ENCODE peak calls at places on chromosomes 3 and 15, in seven cellular contexts. P, D, G, M, L, S and R are unnamed samples. For H3K9me3 and H3K4me1, the result is how much of the 10 kb centered on the place peaks cover.

GRCh38 chr3:134867277-134867676 is 72.2 kb downstream of the EPHB1 start:
- DNase-seq in M (no peak), D (no peak), L (no peak), S (peak), P (no peak), G (no peak), R (no peak)

GRCh38 chr3:168047190-168047795 is 48.4 kb downstream of the GOLIM4 start:
- DNase-seq in G (peak), D (peak), S (no peak), M (no peak), L (no peak), P (peak), R (no peak)

GRCh38 chr3:126850370-126851085 is 132.4 kb upstream of the PLXNA1 start:
- DNase-seq in M (peak), G (no peak), L (no peak), P (peak), S (peak), D (no peak), R (no peak)

GRCh38 chr3:13548696-13549512 is at the start of gene FBLN2:
- DNase-seq in L (peak), G (no peak), S (peak), P (peak), M (peak), D (no peak), R (peak)

GRCh38 chr15:90046846-90047481 is 45.8 kb downstream of the ZNF710 start:
- DNase-seq in G (peak), D (no peak), L (no peak), P (peak), M (peak), S (peak), R (no peak)

GRCh38 chr3:141335531-141336042 is 32.7 kb upstream of the ZBTB38 start:
- DNase-seq in P (no peak), D (no peak), M (no peak), S (peak), G (no peak), L (no peak), R (no peak)

GRCh38 chr3:135915206-135915605 is 50.3 kb upstream of the PPP2R3A start:
- DNase-seq in L (no peak), P (no peak), G (no peak), D (no peak), S (no peak), M (no peak), R (no peak)

GRCh38 chr3:25863011-25863415 is 73.1 kb downstream of the OXSM start:
- DNase-seq in P (no peak), S (no peak), D (no peak), G (no peak), L (no peak), M (no peak), R (no peak)

GRCh38 chr3:47380026-47380600 is 708 bp upstream of the PTPN23 start:
- DNase-seq in G (no peak), S (no peak), P (no peak), L (no peak), D (no peak), M (no peak), R (no peak)

GRCh38 chr3:98966434-98966833 is 64.9 kb upstream of the DCBLD2 start:
- DNase-seq in D (no peak), L (no peak), P (no peak), M (no peak), S (no peak), G (no peak), R (no peak)

GRCh38 chr3:99645277-99646106 is 7.1 kb downstream of the COL8A1 start:
- DNase-seq in D (no peak), L (peak), M (no peak), G (peak), P (no peak), S (peak), R (no peak)

GRCh38 chr15:40941528-40942336 is 11.5 kb upstream of the CHAC1 start:
- DNase-seq in L (peak), P (peak), M (peak), S (peak), G (peak), D (no peak), R (peak)

GRCh38 chr3:159994182-159994581 is 5.5 kb downstream of the IL12A start:
- DNase-seq in G (no peak), L (no peak), P (no peak), D (no peak), M (no peak), S (no peak), R (no peak)

GRCh38 chr3:13266651-13267347 is 153.3 kb downstream of the NUP210 start:
- DNase-seq in S (no peak), L (no peak), D (no peak), G (no peak), P (no peak), M (peak), R (peak)

GRCh38 chr15:97115764-97116075 is 785.2 kb downstream of the NR2F2 start:
- DNase-seq in S (no peak), L (no peak), M (no peak), G (no peak), D (no peak), P (no peak), R (no peak)

GRCh38 chr3:198096015-198096414 is 136.0 kb downstream of the LMLN start:
- DNase-seq in L (no peak), D (no peak), G (no peak), M (no peak), S (no peak), P (no peak), R (no peak)

GRCh38 chr15:57705746-57706404 is 639 bp upstream of the POLR2M start:
- DNase-seq in P (no peak), G (peak), S (no peak), D (no peak), L (no peak), M (no peak), R (no peak)

GRCh38 chr3:100893590-100893989 is 99.6 kb downstream of the ABI3BP start:
- DNase-seq in D (no peak), L (no peak), G (no peak), M (peak), S (peak), P (no peak), R (peak)

GRCh38 chr3:50617096-50617791 is at the start of gene MAPKAPK3:
- DNase-seq in P (no peak), L (peak), S (no peak), G (peak), D (no peak), M (peak), R (peak)

GRCh38 chr3:187744169-187745151 is 808 bp downstream of the BCL6 start:
- DNase-seq in S (peak), G (peak), M (no peak), P (peak), D (no peak), L (peak), R (peak)

GRCh38 chr3:167300210-167300609 is 79.9 kb downstream of the ZBBX start:
- DNase-seq in P (no peak), D (no peak), L (no peak), S (no peak), G (no peak), M (no peak), R (no peak)

GRCh38 chr3:33722626-33723370 is 4.7 kb upstream of the CLASP2 start:
- DNase-seq in S (no peak), L (no peak), G (no peak), M (no peak), D (no peak), P (no peak), R (no peak)

GRCh38 chr3:180987344-180987743 is 2.2 kb downstream of the DNAJC19 start:
- DNase-seq in P (no peak), L (no peak), D (no peak), G (no peak), S (no peak), M (no peak), R (no peak)

GRCh38 chr3:149657458-149657795 is 398 bp downstream of the WWTR1 start:
- DNase-seq in L (no peak), S (peak), P (no peak), M (peak), D (no peak), G (no peak), R (no peak)

GRCh38 chr3:101300073-101300472 is 20.3 kb downstream of the IMPG2 start:
- DNase-seq in L (no peak), S (peak), D (no peak), M (peak), P (no peak), G (no peak), R (no peak)

GRCh38 chr3:150765949-150766720 is 3.2 kb upstream of the SIAH2 start:
- DNase-seq in M (no peak), P (no peak), S (peak), L (no peak), G (peak), D (peak), R (no peak)

GRCh38 chr15:46502668-46503067 is 867.8 kb downstream of the SQOR start:
- DNase-seq in L (no peak), P (no peak), D (no peak), S (no peak), G (peak), M (no peak), R (no peak)

GRCh38 chr3:141289228-141289772 is 57.7 kb downstream of the PXYLP1 start:
- DNase-seq in L (no peak), D (no peak), S (no peak), P (no peak), M (no peak), G (no peak), R (no peak)

GRCh38 chr3:136817448-136817847 is 1.5 kb upstream of the SLC35G2 start:
- DNase-seq in M (no peak), G (no peak), L (no peak), S (no peak), P (no peak), D (no peak), R (no peak)

GRCh38 chr15:62603757-62604156 is 438.7 kb upstream of the C2CD4B start:
- DNase-seq in P (no peak), M (no peak), G (no peak), S (no peak), L (no peak), D (no peak), R (no peak)

GRCh38 chr3:19543212-19543841 is 390.7 kb downstream of the EFHB start:
- DNase-seq in L (no peak), S (peak), G (peak), D (peak), P (peak), M (no peak), R (no peak)

GRCh38 chr3:10356461-10356897 is 35.6 kb upstream of the SEC13 start:
- DNase-seq in D (no peak), L (no peak), G (peak), P (no peak), M (no peak), S (no peak), R (no peak)

GRCh38 chr15:25172691-25173090 is 217.9 kb downstream of the SNRPN start:
- DNase-seq in D (no peak), M (no peak), G (no peak), S (peak), L (no peak), P (peak), R (peak)

GRCh38 chr15:70048578-70048977 is 49.1 kb downstream of the TLE3 start:
- DNase-seq in L (no peak), G (no peak), D (no peak), P (no peak), S (no peak), M (no peak), R (peak)

GRCh38 chr3:80007522-80007921 is 239.7 kb upstream of the ROBO1 start:
- DNase-seq in M (no peak), D (no peak), L (no peak), S (no peak), G (no peak), P (no peak), R (no peak)

GRCh38 chr15:80210612-80211554 is 41.1 kb downstream of the CTXND1 start:
- DNase-seq in D (no peak), S (no peak), L (no peak), M (no peak), G (peak), P (no peak), R (no peak)

GRCh38 chr3:178845446-178846118 is 226.0 kb downstream of the ZMAT3 start:
- DNase-seq in D (no peak), G (no peak), S (no peak), P (no peak), L (no peak), M (no peak), R (no peak)

GRCh38 chr3:71066849-71067261 is 516.7 kb downstream of the FOXP1 start:
- DNase-seq in M (no peak), D (no peak), L (no peak), P (no peak), G (peak), S (no peak), R (no peak)

GRCh38 chr3:30263238-30263920 is 343.0 kb upstream of the TGFBR2 start:
- DNase-seq in L (no peak), S (no peak), P (no peak), M (no peak), G (no peak), D (no peak), R (no peak)

DNA sequence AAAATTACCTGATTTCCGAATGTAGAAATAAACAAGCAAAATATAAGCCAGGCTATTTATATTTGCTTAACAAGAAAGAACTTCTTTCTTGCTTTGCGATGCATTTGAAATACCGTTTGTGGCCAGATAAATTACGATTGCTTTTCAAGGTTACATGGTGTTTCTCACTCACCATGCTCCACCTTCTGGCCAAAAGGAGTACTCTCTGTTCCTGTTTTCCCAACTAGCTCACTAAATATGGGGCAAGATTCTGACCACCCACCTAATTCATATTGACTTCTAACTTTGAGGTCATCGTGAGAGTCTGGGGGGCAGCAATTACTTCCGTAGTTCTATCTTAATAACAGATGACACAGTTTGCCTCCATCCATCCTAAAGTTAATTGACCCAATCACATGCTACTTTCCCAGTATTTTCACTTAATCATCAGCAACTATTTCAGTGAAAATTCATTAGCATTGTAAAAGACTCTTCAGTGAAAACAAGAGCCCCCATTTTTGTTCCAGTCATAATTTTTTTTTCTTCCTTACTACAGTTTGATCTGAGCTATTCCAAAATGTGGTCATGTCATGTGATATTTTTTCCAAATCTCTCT is 25.9 kb downstream of the ACP3 start:
- DNase-seq in P (peak), G (peak), L (peak), S (peak), D (no peak), M (no peak), R (no peak)
- H3K9me3 ChIP-seq in P (under half), G (under half), L (under half), S (under half), D (under half), M (under half), R (under half)

GRCh38 chr3:182794455-182794773 is 1.1 kb downstream of the ATP11B start:
- DNase-seq in M (no peak), D (no peak), L (no peak), G (peak), P (no peak), S (no peak), R (no peak)
- H3K4me1 ChIP-seq in M (under half), D (under half), L (under half), G (under half), P (under half), S (under half), R (under half)

GRCh38 chr15:22263738-22264137 is 183.4 kb downstream of the OR4M2 start:
- DNase-seq in D (no peak), S (no peak), G (no peak), L (no peak), P (no peak), M (no peak), R (no peak)

GRCh38 chr15:22265056-22265945 is 185.0 kb downstream of the OR4M2 start:
- DNase-seq in L (no peak), M (no peak), P (no peak), D (no peak), G (no peak), S (no peak), R (no peak)

GRCh38 chr15:22265961-22266360 is 185.6 kb downstream of the OR4M2 start:
- DNase-seq in S (no peak), G (no peak), D (no peak), P (no peak), M (no peak), L (no peak), R (no peak)

GRCh38 chr15:22259881-22260421 is 179.6 kb downstream of the OR4M2 start:
- DNase-seq in P (no peak), S (no peak), D (no peak), M (no peak), G (no peak), L (no peak), R (no peak)

GRCh38 chr15:22262613-22263020 is 182.3 kb downstream of the OR4M2 start:
- DNase-seq in P (no peak), G (peak), S (no peak), M (peak), L (peak), D (no peak), R (peak)
- H3K9me3 ChIP-seq in P (under half), G (under half), S (half or more), M (under half), L (under half), D (under half), R (under half)

GRCh38 chr3:42118762-42119361 is 27.7 kb downstream of the TRAK1 start:
- DNase-seq in D (peak), L (no peak), S (peak), M (no peak), P (no peak), G (peak), R (no peak)
- H3K4me1 ChIP-seq in D (under half), L (under half), S (under half), M (half or more), P (under half), G (half or more), R (under half)

GRCh38 chr3:7432610-7433009 is 571.7 kb downstream of the GRM7 start:
- DNase-seq in D (no peak), S (no peak), L (no peak), M (no peak), G (no peak), P (no peak), R (no peak)

GRCh38 chr3:7436542-7436941 is 575.6 kb downstream of the GRM7 start:
- DNase-seq in G (no peak), D (no peak), L (no peak), M (no peak), S (no peak), P (no peak), R (no peak)

GRCh38 chr3:7433073-7433472 is 572.2 kb downstream of the GRM7 start:
- DNase-seq in S (no peak), D (no peak), P (no peak), M (no peak), G (no peak), L (no peak), R (no peak)
- H3K9me3 ChIP-seq in S (under half), D (under half), P (under half), M (under half), G (under half), L (under half), R (under half)

GRCh38 chr3:196948442-196949365 is 6.4 kb upstream of the NCBP2 start:
- DNase-seq in P (no peak), M (no peak), G (no peak), L (no peak), D (no peak), S (peak), R (no peak)
- H3K4me1 ChIP-seq in P (under half), M (under half), G (under half), L (under half), D (under half), S (under half), R (under half)

GRCh38 chr3:63344676-63345075 is 66.6 kb downstream of the SYNPR start:
- DNase-seq in M (no peak), G (no peak), D (no peak), S (peak), L (no peak), P (no peak), R (no peak)

GRCh38 chr3:63343674-63344073 is 65.6 kb downstream of the SYNPR start:
- DNase-seq in D (peak), P (peak), G (peak), M (no peak), L (peak), S (peak), R (peak)
- H3K9me3 ChIP-seq in D (under half), P (under half), G (under half), M (under half), L (under half), S (under half), R (under half)